ENCODE peak calls at places on chromosome 7, in four cellular contexts. N, Q, I and K are unnamed samples. For H3K79me2, the result is how much of the 10 kb centered on the place peaks cover.

GRCh38 chr7:33907625-33908024 is 2.3 kb downstream of the BMPER start:
- DNase-seq in N (no peak), Q (no peak), I (no peak), K (no peak)

GRCh38 chr7:23043441-23043840 is 29.5 kb upstream of the HYCC1 start:
- DNase-seq in N (no peak), Q (no peak), I (no peak), K (no peak)

GRCh38 chr7:67913604-67914003 is 917.0 kb downstream of the TYW1 start:
- DNase-seq in N (no peak), Q (no peak), I (no peak), K (no peak)

GRCh38 chr7:46220066-46220630 is 299.1 kb upstream of the IGFBP3 start:
- DNase-seq in Q (no peak), I (no peak), N (no peak), K (peak)

GRCh38 chr7:70738080-70738479 is 393.9 kb upstream of the GALNT17 start:
- DNase-seq in N (no peak), I (no peak), Q (no peak), K (no peak)

GRCh38 chr7:47379629-47380324 is 202.1 kb downstream of the TNS3 start:
- DNase-seq in I (no peak), N (no peak), Q (no peak), K (no peak)

GRCh38 chr7:1938788-1939433 is 268.8 kb downstream of the ELFN1 start:
- DNase-seq in I (no peak), N (no peak), Q (no peak), K (no peak)

GRCh38 chr7:33062023-33062781 is at the start of gene NT5C3A:
- DNase-seq in Q (no peak), I (peak), N (no peak), K (no peak)

GRCh38 chr7:69597278-69598076 is 798 bp upstream of the AUTS2 start:
- DNase-seq in Q (no peak), N (no peak), I (no peak), K (peak)

GRCh38 chr7:105837765-105838241 is 38.6 kb downstream of the ATXN7L1 start:
- DNase-seq in N (no peak), Q (no peak), I (no peak), K (peak)

GRCh38 chr7:11706666-11707605 is 125.1 kb downstream of the THSD7A start:
- DNase-seq in Q (no peak), I (no peak), N (no peak), K (no peak)

GRCh38 chr7:20330176-20330796 is 414 bp upstream of the ITGB8 start:
- DNase-seq in N (peak), Q (no peak), I (peak), K (peak)

GRCh38 chr7:157220916-157221569 is 82.3 kb downstream of the UBE3C start:
- DNase-seq in I (no peak), N (no peak), Q (no peak), K (no peak)

GRCh38 chr7:103714377-103714927 is 268.4 kb upstream of the SLC26A5 start:
- DNase-seq in N (no peak), I (no peak), Q (no peak), K (no peak)

GRCh38 chr7:90625051-90625450 is 28.9 kb downstream of the CDK14 start:
- DNase-seq in Q (no peak), I (no peak), N (no peak), K (no peak)

GRCh38 chr7:17535776-17536175 is 237.3 kb downstream of the AHR start:
- DNase-seq in I (no peak), Q (no peak), N (no peak), K (no peak)

GRCh38 chr7:105691029-105691691 is 109.9 kb upstream of the EFCAB10 start:
- DNase-seq in Q (no peak), I (no peak), N (no peak), K (no peak)

GRCh38 chr7:24968165-24968564 is 11.8 kb downstream of the OSBPL3 start:
- DNase-seq in N (no peak), I (no peak), Q (no peak), K (no peak)

GRCh38 chr7:24381919-24382505 is 98.0 kb downstream of the NPY start:
- DNase-seq in I (peak), Q (no peak), N (peak), K (no peak)

GRCh38 chr7:460374-461117 is 59.1 kb downstream of the PDGFA start:
- DNase-seq in I (no peak), Q (no peak), N (peak), K (peak)

GRCh38 chr7:144525956-144526355 is 122.5 kb upstream of the NOBOX start:
- DNase-seq in N (no peak), I (no peak), Q (no peak), K (no peak)

GRCh38 chr7:3730271-3730670 is 429.2 kb downstream of the SDK1 start:
- DNase-seq in Q (no peak), I (no peak), N (no peak), K (no peak)

GRCh38 chr7:4111166-4111565 is 570.9 kb upstream of the FOXK1 start:
- DNase-seq in Q (no peak), N (no peak), I (no peak), K (no peak)

DNA sequence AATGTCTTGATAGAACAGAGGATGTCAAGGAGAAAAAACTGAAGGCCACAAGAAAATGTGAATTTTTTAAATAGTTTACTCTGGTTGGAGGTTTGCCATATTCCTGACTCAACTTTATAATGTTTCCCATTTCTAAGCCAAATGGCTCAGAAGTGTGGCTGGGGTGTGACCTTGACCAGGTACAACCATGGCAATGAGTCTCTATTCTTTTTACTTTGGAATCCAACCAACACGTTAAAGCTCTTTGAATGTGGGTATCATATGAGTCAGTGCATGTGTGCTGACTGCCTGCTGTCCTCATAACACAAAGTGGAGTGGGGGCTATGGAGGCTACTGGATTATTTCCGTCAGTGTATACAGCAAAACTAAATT is 33.5 kb upstream of the DLD start:
- DNase-seq in I (no peak), Q (no peak), N (peak), K (no peak)
- TF ChIP-seq CHD2 in I (no peak), Q (no peak), N (no peak), K (no peak)

DNA sequence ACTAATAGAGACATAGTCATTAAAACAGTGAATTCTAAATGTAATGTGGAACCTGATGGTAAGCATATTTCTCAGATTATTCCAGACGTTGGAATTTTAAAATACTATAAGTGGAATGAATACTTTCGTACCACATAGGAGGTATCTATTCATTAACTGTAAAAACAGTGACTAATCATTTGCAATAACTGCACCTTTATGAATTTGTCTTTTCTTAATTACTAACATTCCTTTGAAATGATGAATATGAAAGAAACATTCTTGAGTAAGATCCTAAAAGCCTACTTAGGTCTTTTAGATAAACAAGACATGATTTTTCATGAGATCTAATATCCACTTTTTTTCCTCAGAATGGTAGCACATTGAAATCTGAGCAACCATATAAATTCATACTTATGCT is 549.0 kb upstream of the LRRN3 start:
- DNase-seq in Q (no peak), N (no peak), I (no peak), K (no peak)
- TF ChIP-seq SRF in Q (no peak), N (no peak), I (no peak), K (no peak)

DNA sequence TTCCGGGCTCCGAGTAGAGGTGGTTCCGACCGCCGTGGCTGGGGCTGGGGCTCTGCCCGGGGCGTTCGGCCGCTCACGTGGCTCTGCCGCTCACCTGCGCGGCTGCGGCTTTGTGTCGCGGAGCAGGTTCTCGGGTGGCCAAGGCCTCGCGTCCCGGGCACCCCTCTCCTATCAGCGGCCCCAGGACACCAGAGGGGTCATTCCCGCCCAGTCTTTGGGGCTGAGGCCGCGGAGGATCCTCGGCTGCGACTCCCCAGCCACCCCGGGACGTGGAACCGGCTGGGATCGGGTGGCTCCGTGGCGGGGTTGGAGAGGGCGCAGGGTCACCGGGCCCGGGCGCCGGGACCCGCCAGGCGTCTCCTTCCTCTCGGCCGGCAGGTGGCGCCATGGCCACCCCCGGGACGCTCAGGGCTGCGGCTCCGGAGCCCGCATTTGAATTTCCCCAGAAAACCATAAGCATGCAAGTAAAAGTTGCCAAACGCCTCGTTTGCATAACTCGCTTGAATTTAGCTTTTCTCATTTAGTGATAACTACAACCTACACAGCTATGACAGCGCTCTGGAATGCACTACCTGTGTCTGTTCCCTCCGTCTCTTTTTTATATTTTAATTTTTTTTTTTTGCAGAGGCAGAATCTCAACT is 1.2 kb downstream of the COL26A1 start:
- DNase-seq in N (peak), I (peak), Q (no peak), K (no peak)
- H3K79me2 ChIP-seq in N (under half), I (under half), Q (under half), K (under half)

DNA sequence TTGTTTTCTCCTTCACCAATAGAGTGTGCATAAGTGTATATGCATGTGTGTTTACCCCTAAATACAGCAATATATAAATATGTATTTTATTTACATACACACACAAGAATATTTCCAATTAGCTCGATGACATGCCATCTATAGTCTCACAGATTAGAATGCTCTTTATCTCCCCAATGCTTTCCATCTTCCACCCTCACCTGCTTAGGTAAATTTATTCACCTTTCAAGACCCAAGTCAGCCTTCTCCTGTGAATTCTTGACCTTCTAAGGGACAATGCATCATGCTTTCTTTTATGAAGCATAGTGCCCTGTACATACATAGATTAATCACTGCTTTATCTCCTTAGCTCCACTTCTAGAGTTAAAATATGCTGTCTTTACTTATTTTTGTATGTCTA is 49.7 kb downstream of the SEMA3A start:
- DNase-seq in Q (no peak), I (no peak), N (no peak), K (no peak)
- TF ChIP-seq CHD2 in Q (no peak), I (no peak), N (no peak), K (no peak)

DNA sequence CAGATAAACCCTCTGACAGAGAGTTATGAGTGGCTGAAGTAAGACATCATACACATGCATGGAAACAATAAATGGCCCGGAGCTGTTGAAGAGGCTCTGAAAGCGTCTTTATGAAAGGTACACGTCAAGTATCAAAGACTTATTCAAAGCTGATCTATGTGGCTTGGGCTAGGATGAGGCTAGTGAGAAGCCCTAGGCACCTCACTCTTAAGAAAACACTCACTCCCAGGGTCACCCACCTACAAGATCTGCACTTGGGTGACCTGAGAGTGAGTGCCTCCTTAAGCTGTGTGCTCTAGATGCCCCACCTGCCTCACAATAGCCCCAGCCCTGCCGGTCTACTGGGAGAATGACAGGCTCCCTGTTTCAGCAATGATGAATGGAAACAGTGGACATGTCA is 1.1 kb upstream of the GIMAP1 start:
- DNase-seq in N (no peak), Q (no peak), I (no peak), K (no peak)
- TF ChIP-seq SRF in N (no peak), Q (no peak), I (no peak), K (no peak)